ENCODE peak calls at places on chromosomes 11 and 22, in nine cellular contexts. F is GM23248, C is GM23338, U is SK-N-SH, O is PC-3, A is OCI-LY7, Z is neural progenitor cell, P is HCT116, K is MM.1S. Q is an unnamed sample.

GRCh38 chr22:40509401-40510134 is 127.0 kb downstream of the MRTFA start:
- DNase-seq in F (peak; percentile 86), C (no peak), U (no peak), O (no peak), A (no peak), Z (no peak), P (no peak), K (no peak), Q (peak; percentile 65)

GRCh38 chr11:125062196-125062930 is 742 bp upstream of the SLC37A2 start:
- DNase-seq in F (peak; percentile 19), C (no peak), U (no peak), O (no peak), A (no peak), Z (no peak), P (no peak), K (no peak), Q (no peak)

GRCh38 chr11:130649749-130650275 is 201.4 kb downstream of the ADAMTS15 start:
- DNase-seq in F (no peak), C (no peak), U (no peak), O (no peak), A (no peak), Z (no peak), P (no peak), K (no peak), Q (no peak)

GRCh38 chr11:68825603-68826002 is 16.1 kb downstream of the CPT1A start:
- DNase-seq in F (no peak), C (peak; percentile 46), U (no peak), O (peak; percentile 75), A (peak; percentile 20), Z (peak; percentile 18), P (peak; percentile 37), K (peak; percentile 79), Q (peak; percentile 49)

GRCh38 chr11:110469101-110469500 is 39.4 kb downstream of the FDX1 start:
- DNase-seq in F (no peak), C (no peak), U (no peak), O (no peak), A (no peak), Z (no peak), P (no peak), K (no peak), Q (no peak)

GRCh38 chr22:28759861-28760560 is 12.5 kb upstream of the CCDC117 start:
- DNase-seq in F (no peak), C (peak; percentile 82), U (no peak), O (no peak), A (peak; percentile 25), Z (peak; percentile 28), P (no peak), K (peak; percentile 13), Q (no peak)

GRCh38 chr22:32378703-32379272 is 21.1 kb downstream of the RFPL3 start:
- DNase-seq in F (peak; percentile 35), C (peak; percentile 93), U (peak; percentile 80), O (peak; percentile 58), A (peak; percentile 10), Z (peak; percentile 85), P (peak; percentile 54), K (no peak), Q (peak; percentile 38)

GRCh38 chr11:48150213-48150612 is 66.4 kb upstream of the OR4B1 start:
- DNase-seq in F (peak; percentile 41), C (no peak), U (no peak), O (peak; percentile 79), A (no peak), Z (no peak), P (no peak), K (no peak), Q (no peak)

GRCh38 chr11:77379253-77379652 is 77.8 kb upstream of the GDPD4 start:
- DNase-seq in F (peak; percentile 11), C (no peak), U (no peak), O (peak; percentile 76), A (no peak), Z (no peak), P (no peak), K (no peak), Q (no peak)

GRCh38 chr11:134578807-134579708 is 167.0 kb upstream of the B3GAT1 start:
- DNase-seq in F (no peak), C (peak; percentile 41), U (peak; percentile 64), O (no peak), A (no peak), Z (no peak), P (peak; percentile 18), K (no peak), Q (no peak)

GRCh38 chr11:133038850-133039249 is 493.5 kb downstream of the OPCML start:
- DNase-seq in F (peak; percentile 47), C (no peak), U (no peak), O (no peak), A (no peak), Z (no peak), P (no peak), K (peak; percentile 28), Q (no peak)

GRCh38 chr11:74417379-74417804 is 19.2 kb upstream of the PGM2L1 start:
- DNase-seq in F (no peak), C (peak; percentile 44), U (no peak), O (peak; percentile 97), A (no peak), Z (no peak), P (no peak), K (no peak), Q (peak; percentile 19)

GRCh38 chr11:1746516-1746931 is 3.9 kb downstream of the IFITM10 start:
- DNase-seq in F (no peak), C (no peak), U (peak; percentile 56), O (no peak), A (no peak), Z (no peak), P (no peak), K (no peak), Q (no peak)

GRCh38 chr11:59193741-59194140 is 19.0 kb downstream of the MPEG1 start:
- DNase-seq in F (no peak), C (no peak), U (no peak), O (no peak), A (no peak), Z (no peak), P (no peak), K (no peak), Q (no peak)

GRCh38 chr11:59189986-59190385 is 18.1 kb downstream of the DTX4 start:
- DNase-seq in F (no peak), C (no peak), U (no peak), O (peak; percentile 68), A (no peak), Z (no peak), P (no peak), K (no peak), Q (no peak)

GRCh38 chr11:59191899-59192298 is 20.0 kb downstream of the DTX4 start:
- DNase-seq in F (no peak), C (no peak), U (no peak), O (no peak), A (no peak), Z (no peak), P (no peak), K (no peak), Q (no peak)

GRCh38 chr11:59191095-59191494 is 19.2 kb downstream of the DTX4 start:
- DNase-seq in F (no peak), C (no peak), U (no peak), O (no peak), A (no peak), Z (no peak), P (no peak), K (no peak), Q (peak; percentile 27)

DNA sequence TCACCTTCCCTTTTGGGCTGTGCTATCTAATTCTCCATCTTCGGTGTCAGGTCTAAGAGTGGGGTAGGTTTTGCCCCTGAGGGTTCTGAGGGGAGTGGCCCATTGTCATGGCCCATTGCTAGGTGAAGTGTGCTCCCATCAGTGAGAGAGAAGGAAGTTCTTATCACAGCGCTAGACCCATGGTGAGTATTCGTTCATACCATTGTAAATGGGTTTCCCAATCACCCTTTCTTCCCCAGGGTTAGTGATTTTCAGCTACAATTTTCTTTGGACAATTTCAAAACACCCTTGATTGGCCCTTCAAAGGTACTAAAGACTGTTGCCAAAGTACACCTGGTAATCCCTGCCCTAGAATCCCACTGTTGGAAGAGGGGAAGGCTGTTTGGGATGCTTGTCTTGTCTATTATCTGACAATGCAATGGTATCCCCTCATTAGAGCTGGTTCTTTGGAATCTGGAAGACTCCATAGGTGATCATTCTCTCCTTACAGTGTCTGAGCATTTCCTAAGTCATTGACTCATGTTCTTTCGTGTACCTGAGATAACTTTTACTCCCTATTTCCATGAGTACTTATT is 20.2 kb downstream of the MPEG1 start:
- DNase-seq in F (no peak), C (no peak), U (no peak), O (no peak), A (no peak), Z (no peak), P (no peak), K (no peak), Q (no peak)
- H3K4me3 ChIP-seq in F (no peak overlapping the region), C (no peak overlapping the region), U (no peak overlapping the region), O (no peak overlapping the region), A (no peak overlapping the region), Z (no peak overlapping the region), P (no peak overlapping the region), K (no peak overlapping the region), Q (no peak overlapping the region)

GRCh38 chr11:3983101-3983500 is 111.5 kb upstream of the RRM1 start:
- DNase-seq in F (no peak), C (no peak), U (no peak), O (no peak), A (no peak), Z (no peak), P (no peak), K (no peak), Q (no peak)
- TF ChIP-seq EZH2phosphoT487 in F (no peak), C (no peak), U (no peak), O (no peak), A (no peak), Z (no peak), P (no peak), K (no peak), Q (no peak)

GRCh38 chr22:31162015-31162765 is 2.2 kb downstream of the RNF185 start:
- DNase-seq in F (peak; percentile 55), C (no peak), U (no peak), O (no peak), A (no peak), Z (no peak), P (no peak), K (no peak), Q (no peak)
- H3K4me3 ChIP-seq in F (peak overlapping the region; percentile 87), C (no peak overlapping the region), U (no peak overlapping the region), O (no peak overlapping the region), A (no peak overlapping the region), Z (no peak overlapping the region), P (no peak overlapping the region), K (no peak overlapping the region), Q (no peak overlapping the region)

GRCh38 chr22:33923033-33923432 is 2.8 kb upstream of the LARGE1 start:
- DNase-seq in F (peak; percentile 54), C (no peak), U (no peak), O (no peak), A (no peak), Z (no peak), P (no peak), K (no peak), Q (no peak)

GRCh38 chr22:33921576-33922181 is 1.4 kb upstream of the LARGE1 start:
- DNase-seq in F (peak; percentile 76), C (peak; percentile 93), U (peak; percentile 84), O (no peak), A (peak; percentile 75), Z (peak; percentile 94), P (no peak), K (peak; percentile 65), Q (peak; percentile 86)

GRCh38 chr22:33923660-33924246 is 3.5 kb upstream of the LARGE1 start:
- DNase-seq in F (peak; percentile 84), C (peak; percentile 98), U (peak; percentile 60), O (peak; percentile 56), A (peak; percentile 87), Z (peak; percentile 94), P (peak; percentile 27), K (peak; percentile 82), Q (peak; percentile 91)

GRCh38 chr22:33920927-33921575 is 775 bp upstream of the LARGE1 start:
- DNase-seq in F (peak; percentile 99), C (peak; percentile 99), U (peak; percentile 96), O (peak; percentile 77), A (peak; percentile 97), Z (peak; percentile 99), P (peak; percentile 57), K (peak; percentile 97), Q (peak; percentile 99)

GRCh38 chr22:33922268-33922667 is 2.0 kb upstream of the LARGE1 start:
- DNase-seq in F (peak; percentile 73), C (peak; percentile 78), U (no peak), O (no peak), A (peak; percentile 52), Z (peak; percentile 90), P (no peak), K (peak; percentile 31), Q (peak; percentile 70)
- TF ChIP-seq EZH2phosphoT487 in F (no peak), C (no peak), U (no peak), O (no peak), A (no peak), Z (no peak), P (no peak), K (no peak), Q (no peak)

Q was measured in hepatocyte.